ENCODE peak calls at places on chromosomes 1 and 21, in eight cellular contexts. One of them, this sample, is unnamed.

GRCh38 chr1:61637470-61637869 is 87.5 kb downstream of the TM2D1 start:
- DNase-seq in NCI-H526: no peak
- DNase-seq in NCI-H1694 treated with DMSO at 0.1 percent for 48 hours: no peak
- DNase-seq in left ventricle myocardium inferior: no peak
- DNase-seq in germinal center: no peak
- DNase-seq in activated CD4-positive, alpha-beta T cell treated with anti-CD3 and anti-CD28 coated beads, Interleukin-2, amount 50 U/mL, for 4 hours: no peak
- DNase-seq in EL: no peak
- DNase-seq in AG04450: no peak
- DNase-seq in this sample: no peak

GRCh38 chr1:31788825-31789256 is 24.7 kb upstream of the ADGRB2 start:
- DNase-seq in NCI-H526: peak
- DNase-seq in NCI-H1694 treated with DMSO at 0.1 percent for 48 hours: peak
- DNase-seq in left ventricle myocardium inferior: no peak
- DNase-seq in germinal center: no peak
- DNase-seq in activated CD4-positive, alpha-beta T cell treated with anti-CD3 and anti-CD28 coated beads, Interleukin-2, amount 50 U/mL, for 4 hours: no peak
- DNase-seq in EL: peak
- DNase-seq in AG04450: peak
- DNase-seq in this sample: no peak

GRCh38 chr1:157131281-157131680 is 6.9 kb downstream of the ETV3 start:
- DNase-seq in NCI-H526: no peak
- DNase-seq in NCI-H1694 treated with DMSO at 0.1 percent for 48 hours: no peak
- DNase-seq in left ventricle myocardium inferior: no peak
- DNase-seq in germinal center: no peak
- DNase-seq in activated CD4-positive, alpha-beta T cell treated with anti-CD3 and anti-CD28 coated beads, Interleukin-2, amount 50 U/mL, for 4 hours: no peak
- DNase-seq in EL: no peak
- DNase-seq in AG04450: no peak
- DNase-seq in this sample: no peak

GRCh38 chr1:230342019-230342418 is 84.1 kb downstream of the PGBD5 start:
- DNase-seq in NCI-H526: no peak
- DNase-seq in NCI-H1694 treated with DMSO at 0.1 percent for 48 hours: no peak
- DNase-seq in left ventricle myocardium inferior: no peak
- DNase-seq in germinal center: no peak
- DNase-seq in activated CD4-positive, alpha-beta T cell treated with anti-CD3 and anti-CD28 coated beads, Interleukin-2, amount 50 U/mL, for 4 hours: no peak
- DNase-seq in EL: no peak
- DNase-seq in AG04450: no peak
- DNase-seq in this sample: no peak

GRCh38 chr1:68128157-68128556 is 77.7 kb upstream of the DIRAS3 start:
- DNase-seq in NCI-H526: peak
- DNase-seq in NCI-H1694 treated with DMSO at 0.1 percent for 48 hours: no peak
- DNase-seq in left ventricle myocardium inferior: no peak
- DNase-seq in germinal center: no peak
- DNase-seq in activated CD4-positive, alpha-beta T cell treated with anti-CD3 and anti-CD28 coated beads, Interleukin-2, amount 50 U/mL, for 4 hours: no peak
- DNase-seq in EL: peak
- DNase-seq in AG04450: no peak
- DNase-seq in this sample: no peak

GRCh38 chr21:44737706-44738354 is 26.5 kb upstream of the TSPEAR start:
- DNase-seq in NCI-H526: no peak
- DNase-seq in NCI-H1694 treated with DMSO at 0.1 percent for 48 hours: no peak
- DNase-seq in left ventricle myocardium inferior: no peak
- DNase-seq in germinal center: no peak
- DNase-seq in activated CD4-positive, alpha-beta T cell treated with anti-CD3 and anti-CD28 coated beads, Interleukin-2, amount 50 U/mL, for 4 hours: no peak
- DNase-seq in EL: peak
- DNase-seq in AG04450: no peak
- DNase-seq in this sample: no peak

GRCh38 chr1:55877440-55878232 is 662.5 kb upstream of the USP24 start:
- DNase-seq in NCI-H526: no peak
- DNase-seq in NCI-H1694 treated with DMSO at 0.1 percent for 48 hours: no peak
- DNase-seq in left ventricle myocardium inferior: no peak
- DNase-seq in germinal center: no peak
- DNase-seq in activated CD4-positive, alpha-beta T cell treated with anti-CD3 and anti-CD28 coated beads, Interleukin-2, amount 50 U/mL, for 4 hours: no peak
- DNase-seq in EL: peak
- DNase-seq in AG04450: no peak
- DNase-seq in this sample: no peak

GRCh38 chr1:171279678-171280077 is 31.4 kb downstream of the FMO1 start:
- DNase-seq in NCI-H526: no peak
- DNase-seq in NCI-H1694 treated with DMSO at 0.1 percent for 48 hours: no peak
- DNase-seq in left ventricle myocardium inferior: no peak
- DNase-seq in germinal center: peak
- DNase-seq in activated CD4-positive, alpha-beta T cell treated with anti-CD3 and anti-CD28 coated beads, Interleukin-2, amount 50 U/mL, for 4 hours: no peak
- DNase-seq in EL: no peak
- DNase-seq in AG04450: no peak
- DNase-seq in this sample: no peak

GRCh38 chr21:45994086-45994661 is 12.6 kb downstream of the COL6A1 start:
- DNase-seq in NCI-H526: no peak
- DNase-seq in NCI-H1694 treated with DMSO at 0.1 percent for 48 hours: no peak
- DNase-seq in left ventricle myocardium inferior: peak
- DNase-seq in germinal center: no peak
- DNase-seq in activated CD4-positive, alpha-beta T cell treated with anti-CD3 and anti-CD28 coated beads, Interleukin-2, amount 50 U/mL, for 4 hours: no peak
- DNase-seq in EL: no peak
- DNase-seq in AG04450: no peak
- DNase-seq in this sample: peak

GRCh38 chr1:183306317-183307042 is 111.7 kb downstream of the NMNAT2 start:
- DNase-seq in NCI-H526: peak
- DNase-seq in NCI-H1694 treated with DMSO at 0.1 percent for 48 hours: peak
- DNase-seq in left ventricle myocardium inferior: peak
- DNase-seq in germinal center: peak
- DNase-seq in activated CD4-positive, alpha-beta T cell treated with anti-CD3 and anti-CD28 coated beads, Interleukin-2, amount 50 U/mL, for 4 hours: no peak
- DNase-seq in EL: no peak
- DNase-seq in AG04450: no peak
- DNase-seq in this sample: no peak

GRCh38 chr1:6280761-6281451 is 20.0 kb upstream of the GPR153 start:
- DNase-seq in NCI-H526: no peak
- DNase-seq in NCI-H1694 treated with DMSO at 0.1 percent for 48 hours: no peak
- DNase-seq in left ventricle myocardium inferior: no peak
- DNase-seq in germinal center: no peak
- DNase-seq in activated CD4-positive, alpha-beta T cell treated with anti-CD3 and anti-CD28 coated beads, Interleukin-2, amount 50 U/mL, for 4 hours: no peak
- DNase-seq in EL: no peak
- DNase-seq in AG04450: no peak
- DNase-seq in this sample: no peak